ENCODE peak calls at places on chromosomes 7 and 10, in five cellular contexts. H is heart left ventricle, C is GM12892, W is A549, R is breast epithelium. K is an unnamed sample.

GRCh38 chr10:116186273-116186672 is 86.7 kb downstream of the GFRA1 start:
- DNase-seq in H (no peak), C (no peak), W (no peak), R (no peak), K (no peak)

GRCh38 chr10:86258940-86259339 is 107.7 kb downstream of the GRID1 start:
- DNase-seq in H (no peak), C (no peak), W (no peak), R (no peak), K (no peak)

GRCh38 chr7:156128496-156128895 is 316.2 kb upstream of the SHH start:
- DNase-seq in H (no peak), C (no peak), W (no peak), R (no peak), K (no peak)

GRCh38 chr10:123781956-123782500 is 109.6 kb downstream of the CPXM2 start:
- DNase-seq in H (no peak), C (no peak), W (no peak), R (no peak), K (no peak)

GRCh38 chr10:133438711-133439273 is 14.4 kb upstream of the SPRN start:
- DNase-seq in H (no peak), C (peak), W (no peak), R (no peak), K (no peak)

GRCh38 chr7:36261019-36261754 is 108.1 kb downstream of the EEPD1 start:
- DNase-seq in H (no peak), C (no peak), W (no peak), R (no peak), K (no peak)

GRCh38 chr7:18521945-18522566 is 26.5 kb downstream of the HDAC9 start:
- DNase-seq in H (no peak), C (no peak), W (no peak), R (no peak), K (no peak)

GRCh38 chr10:48444861-48445841 is 138.7 kb downstream of the MAPK8 start:
- DNase-seq in H (no peak), C (no peak), W (no peak), R (no peak), K (no peak)

GRCh38 chr10:7205656-7206055 is 205.2 kb downstream of the SFMBT2 start:
- DNase-seq in H (peak), C (no peak), W (no peak), R (no peak), K (no peak)

GRCh38 chr10:34931216-34931615 is 116.1 kb upstream of the PARD3 start:
- DNase-seq in H (no peak), C (no peak), W (no peak), R (no peak), K (no peak)

DNA sequence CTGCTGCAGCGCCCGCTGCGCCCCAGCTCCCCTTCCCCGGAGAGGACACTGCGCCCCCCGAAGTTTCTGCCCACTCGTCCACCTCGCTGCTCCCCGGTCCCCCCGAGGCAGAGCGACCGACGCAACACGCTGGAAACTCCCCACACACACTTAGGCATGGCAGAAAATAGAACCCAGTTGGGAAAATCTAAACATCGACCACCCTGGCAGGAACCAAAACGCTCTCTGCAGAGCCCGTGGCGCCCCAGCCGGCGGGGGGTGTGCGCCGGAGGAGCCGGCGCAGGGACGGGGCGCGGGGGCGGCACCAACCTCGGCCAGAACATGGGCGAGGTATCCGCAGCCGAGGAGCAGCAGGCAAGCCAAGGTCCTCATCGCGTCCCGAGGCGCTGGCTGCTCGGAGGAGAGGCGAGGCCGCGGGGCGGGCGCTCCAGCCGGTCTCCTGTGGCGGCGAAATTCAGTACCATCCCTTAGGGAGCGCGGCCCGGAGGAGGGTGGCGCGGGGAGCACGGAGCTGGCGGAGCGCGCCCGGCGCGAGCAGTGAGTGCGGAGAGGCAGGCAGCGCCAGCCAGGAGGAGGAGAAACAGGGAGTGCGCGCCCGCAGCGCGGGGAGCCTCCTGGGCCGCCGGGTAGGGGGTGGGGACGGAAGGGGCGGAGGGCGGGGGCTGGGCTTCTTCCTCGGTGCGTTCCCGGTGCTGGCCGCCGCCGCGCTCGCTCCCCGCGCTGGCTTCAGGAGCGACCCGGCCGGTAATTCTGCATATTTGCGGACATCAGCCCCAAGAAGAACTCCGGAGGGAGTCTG is 817 bp downstream of the PDGFA start:
- DNase-seq in H (peak), C (no peak), W (peak), R (peak), K (peak)
- TF ChIP-seq POLR2A in H (no peak), C (no peak), W (peak), R (peak), K (peak)

GRCh38 chr10:3278771-3279170 is 106.2 kb upstream of the PITRM1 start:
- DNase-seq in H (no peak), C (no peak), W (no peak), R (no peak), K (no peak)
- TF ChIP-seq POLR2A in H (no peak), C (no peak), W (no peak), R (no peak), K (no peak)

DNA sequence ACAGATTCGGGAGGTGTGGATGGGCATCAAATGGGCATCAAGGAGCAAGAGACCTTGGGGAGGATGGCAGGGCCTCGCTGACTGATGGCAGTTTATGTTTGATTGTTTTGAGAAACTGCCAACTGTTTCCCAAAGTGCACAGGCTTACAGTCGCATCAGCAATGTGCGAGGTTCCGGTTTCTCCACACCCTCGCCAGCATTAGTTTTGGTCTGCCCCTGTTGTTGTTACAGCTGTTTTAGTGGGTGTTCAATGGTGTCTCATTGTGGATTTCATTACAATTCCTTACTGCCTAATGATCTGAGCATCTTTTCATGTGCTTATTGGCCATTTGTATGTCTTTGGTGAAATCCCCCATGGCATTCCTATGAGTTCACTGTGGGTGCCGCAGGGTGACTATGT is 24.4 kb downstream of the AKR1E2 start:
- DNase-seq in H (no peak), C (no peak), W (no peak), R (no peak), K (no peak)
- TF ChIP-seq POLR2A in H (no peak), C (no peak), W (no peak), R (no peak), K (no peak)

GRCh38 chr7:151088856-151089699 is 2.8 kb downstream of the AGAP3 start:
- DNase-seq in H (peak), C (no peak), W (no peak), R (peak), K (peak)
- TF ChIP-seq POLR2A in H (no peak), C (no peak), W (no peak), R (peak), K (no peak)

GRCh38 chr7:126178865-126179264 is 1073.9 kb downstream of the GRM8 start:
- DNase-seq in H (no peak), C (no peak), W (no peak), R (no peak), K (no peak)
- TF ChIP-seq POLR2A in H (no peak), C (no peak), W (no peak), R (no peak), K (no peak)

DNA sequence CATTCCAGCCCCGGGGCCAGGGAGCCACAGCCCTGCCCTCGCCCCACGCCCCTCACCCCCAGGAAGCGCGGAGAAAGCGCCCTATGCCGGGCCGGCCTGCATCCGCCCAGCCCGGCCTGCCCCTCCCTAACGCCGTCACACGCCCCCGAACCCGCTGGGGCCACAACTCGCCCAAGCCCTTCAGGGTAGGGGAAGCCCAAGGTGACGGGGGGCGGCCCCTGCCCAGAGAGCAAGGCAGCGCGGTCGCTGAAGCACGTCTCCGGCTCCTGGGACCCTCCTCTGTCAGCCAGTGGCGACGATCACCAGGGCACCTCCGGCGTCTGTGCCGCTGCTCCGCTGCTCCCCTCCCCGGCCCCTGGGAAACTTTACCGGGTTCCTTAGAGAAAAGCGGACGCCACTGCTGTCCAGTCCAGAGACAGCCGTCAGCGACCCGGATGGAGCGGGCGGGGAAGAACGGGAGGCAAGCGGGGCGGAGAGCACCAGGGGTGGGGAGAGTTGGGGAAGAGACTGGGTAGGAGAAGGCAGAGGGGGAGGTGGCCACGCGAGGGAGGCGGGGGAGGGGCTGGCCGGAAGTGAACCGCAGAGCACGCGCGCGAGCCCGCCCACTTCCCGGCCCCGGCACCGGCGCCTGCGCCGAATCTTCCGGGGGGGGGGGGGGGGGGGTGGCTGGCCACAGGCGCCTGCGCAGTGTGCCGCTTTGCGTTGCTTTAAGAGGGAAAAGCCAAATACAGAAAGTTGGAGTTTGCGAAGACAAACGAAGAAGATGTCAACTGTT is at the start of gene HERC4:
- DNase-seq in H (peak), C (peak), W (peak), R (peak), K (peak)
- TF ChIP-seq POLR2A in H (no peak), C (peak), W (peak), R (peak), K (peak)

GRCh38 chr10:75405201-75406143 is 3.9 kb upstream of the ZNF503 start:
- DNase-seq in H (no peak), C (no peak), W (no peak), R (no peak), K (no peak)
- TF ChIP-seq POLR2A in H (no peak), C (no peak), W (no peak), R (no peak), K (no peak)

GRCh38 chr10:80185522-80186299 is 19.6 kb downstream of the ANXA11 start:
- DNase-seq in H (no peak), C (no peak), W (no peak), R (no peak), K (no peak)

GRCh38 chr10:80187060-80187459 is 18.3 kb downstream of the ANXA11 start:
- DNase-seq in H (no peak), C (no peak), W (no peak), R (no peak), K (no peak)

GRCh38 chr10:80186364-80187012 is 18.8 kb downstream of the ANXA11 start:
- DNase-seq in H (peak), C (no peak), W (no peak), R (no peak), K (no peak)

GRCh38 chr10:80188713-80189112 is 16.6 kb downstream of the ANXA11 start:
- DNase-seq in H (no peak), C (no peak), W (no peak), R (no peak), K (no peak)

GRCh38 chr10:80187465-80188409 is 17.6 kb downstream of the ANXA11 start:
- DNase-seq in H (peak), C (peak), W (no peak), R (no peak), K (no peak)
- TF ChIP-seq POLR2A in H (no peak), C (no peak), W (no peak), R (no peak), K (no peak)

K was measured in tibial nerve.